ENCODE peak calls at places on chromosome 12, in ten cellular contexts. D, J, W, A, F, L, Y, I, K and H are unnamed samples.

GRCh38 chr12:122855985-122856831 is 21.0 kb downstream of the HIP1R start:
- DNase-seq in Y (no peak), K (no peak), L (no peak), J (no peak), W (no peak), A (no peak), I (no peak), F (no peak), D (no peak), H (no peak)

GRCh38 chr12:110343921-110344555 is 59.5 kb downstream of the ANAPC7 start:
- DNase-seq in D (no peak), L (no peak), F (no peak), J (no peak), I (no peak), W (no peak), A (no peak), K (no peak), Y (no peak), H (no peak)

GRCh38 chr12:94616217-94616729 is 34.1 kb downstream of the TMCC3 start:
- DNase-seq in J (no peak), F (no peak), L (no peak), W (peak), Y (no peak), I (no peak), A (no peak), K (no peak), D (no peak), H (peak)

GRCh38 chr12:53589915-53590314 is 36.3 kb downstream of the ATF7 start:
- DNase-seq in A (no peak), L (no peak), W (no peak), Y (no peak), J (no peak), D (no peak), F (no peak), I (no peak), K (no peak), H (no peak)

GRCh38 chr12:122687091-122687490 is 16.1 kb downstream of the HCAR2 start:
- DNase-seq in A (no peak), L (no peak), W (peak), J (peak), K (no peak), F (no peak), I (no peak), D (no peak), Y (no peak), H (peak)

GRCh38 chr12:111404362-111405148 is 1.2 kb upstream of the SH2B3 start:
- DNase-seq in F (peak), Y (no peak), L (peak), A (peak), D (no peak), W (peak), I (peak), K (no peak), J (no peak), H (peak)

GRCh38 chr12:112574896-112575558 is 156.3 kb downstream of the PTPN11 start:
- DNase-seq in A (no peak), D (no peak), Y (no peak), J (no peak), I (no peak), W (no peak), F (no peak), L (no peak), K (no peak), H (no peak)

GRCh38 chr12:131135786-131136538 is 182.3 kb downstream of the ADGRD1 start:
- DNase-seq in D (no peak), K (no peak), A (no peak), I (no peak), F (no peak), W (no peak), L (no peak), Y (no peak), J (no peak), H (no peak)

GRCh38 chr12:62655524-62656160 is 189.0 kb downstream of the MON2 start:
- DNase-seq in Y (no peak), L (no peak), K (no peak), F (no peak), A (no peak), J (no peak), I (no peak), D (no peak), W (no peak), H (no peak)

GRCh38 chr12:120960657-120961056 is 17.7 kb upstream of the HNF1A start:
- DNase-seq in Y (no peak), W (no peak), L (no peak), A (peak), K (no peak), D (no peak), J (no peak), F (no peak), I (no peak), H (no peak)

GRCh38 chr12:28974890-28975289 is 174.2 kb upstream of the FAR2 start:
- DNase-seq in F (no peak), J (no peak), K (no peak), D (no peak), A (no peak), Y (no peak), L (no peak), I (no peak), W (no peak), H (no peak)

GRCh38 chr12:66776974-66777373 is 98.1 kb upstream of the GRIP1 start:
- DNase-seq in L (no peak), A (peak), D (no peak), W (peak), K (no peak), Y (no peak), F (no peak), J (no peak), I (no peak), H (no peak)

GRCh38 chr12:21539797-21540196 is 13.7 kb downstream of the SPX start:
- DNase-seq in I (no peak), Y (no peak), D (no peak), K (no peak), F (no peak), W (no peak), A (no peak), J (no peak), L (no peak), H (no peak)

GRCh38 chr12:51869490-51869865 is 18.4 kb upstream of the ANKRD33 start:
- DNase-seq in K (no peak), Y (no peak), L (no peak), D (no peak), I (no peak), W (no peak), A (no peak), J (no peak), F (no peak), H (no peak)

GRCh38 chr12:30764251-30764650 is 9.5 kb upstream of the CAPRIN2 start:
- DNase-seq in W (no peak), K (no peak), L (no peak), F (no peak), D (no peak), A (no peak), J (no peak), I (no peak), Y (no peak), H (no peak)

GRCh38 chr12:51390457-51391046 is 654 bp downstream of the GALNT6 start:
- DNase-seq in L (no peak), J (no peak), F (no peak), Y (no peak), D (no peak), A (peak), K (no peak), I (no peak), W (no peak), H (no peak)

GRCh38 chr12:130438711-130439110 is 101.0 kb downstream of the PIWIL1 start:
- DNase-seq in J (no peak), F (no peak), W (no peak), I (no peak), L (no peak), A (no peak), D (no peak), Y (no peak), K (no peak), H (no peak)

GRCh38 chr12:24950231-24950834 is 1.4 kb upstream of the BCAT1 start:
- DNase-seq in I (no peak), K (no peak), W (peak), Y (no peak), D (no peak), J (no peak), A (peak), F (no peak), L (no peak), H (no peak)

GRCh38 chr12:62434504-62435336 is 31.9 kb upstream of the MON2 start:
- DNase-seq in L (no peak), Y (no peak), J (no peak), D (no peak), A (peak), F (no peak), K (no peak), W (no peak), I (no peak), H (no peak)

GRCh38 chr12:120012067-120012621 is 23.1 kb downstream of the BICDL1 start:
- DNase-seq in A (peak), W (no peak), I (no peak), F (no peak), Y (no peak), K (no peak), D (no peak), J (no peak), L (no peak), H (peak)

GRCh38 chr12:89350260-89350659 is 2.0 kb downstream of the DUSP6 start:
- DNase-seq in K (no peak), I (no peak), L (no peak), A (no peak), W (no peak), F (no peak), Y (no peak), D (no peak), J (no peak), H (no peak)

GRCh38 chr12:12880537-12880936 is 10.8 kb upstream of the GPRC5A start:
- DNase-seq in K (no peak), D (no peak), J (no peak), Y (no peak), A (no peak), L (no peak), I (no peak), W (no peak), F (no peak), H (no peak)

GRCh38 chr12:47803196-47803875 is 16.4 kb downstream of the HDAC7 start:
- DNase-seq in D (no peak), J (no peak), K (no peak), F (no peak), L (no peak), A (no peak), I (no peak), Y (no peak), W (no peak), H (no peak)

GRCh38 chr12:47800582-47800981 is 19.1 kb downstream of the HDAC7 start:
- DNase-seq in K (no peak), I (no peak), D (no peak), W (no peak), F (no peak), A (no peak), Y (no peak), L (no peak), J (no peak), H (no peak)

GRCh38 chr12:47801904-47802246 is 17.8 kb downstream of the HDAC7 start:
- DNase-seq in K (no peak), D (no peak), L (no peak), W (no peak), I (no peak), J (no peak), Y (no peak), F (no peak), A (no peak), H (no peak)

GRCh38 chr12:47801170-47801903 is 18.4 kb downstream of the HDAC7 start:
- DNase-seq in A (no peak), I (peak), K (no peak), F (peak), Y (no peak), D (no peak), L (no peak), W (peak), J (no peak), H (no peak)

DNA sequence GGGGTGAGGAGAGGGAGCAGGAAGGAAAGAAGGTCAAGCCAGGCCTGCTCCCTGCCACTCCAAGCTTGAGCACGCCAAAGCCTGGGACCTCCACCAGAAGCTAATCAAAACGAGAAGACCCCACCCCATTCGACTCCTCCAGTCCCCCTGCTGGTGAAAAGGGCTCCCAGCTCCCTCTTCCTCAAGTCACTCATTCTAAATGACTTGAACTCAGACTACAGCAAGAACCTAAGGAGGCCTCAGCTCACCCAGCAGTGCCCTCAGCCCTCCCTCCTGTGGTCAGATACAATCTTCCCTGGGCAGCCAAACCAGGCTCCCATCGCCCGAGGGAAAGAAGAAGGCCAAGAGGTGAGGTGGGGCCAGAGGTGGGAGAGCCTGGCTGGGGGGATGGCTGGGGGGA is 17.4 kb downstream of the HDAC7 start:
- DNase-seq in F (no peak), D (no peak), A (no peak), J (no peak), K (no peak), I (no peak), W (no peak), Y (no peak), L (no peak), H (no peak)
- TF ChIP-seq CTCF in F (peak), D (peak), A (peak), J (peak), K (peak), I (peak), W (no peak), Y (peak), L (no peak), H (peak)

DNA sequence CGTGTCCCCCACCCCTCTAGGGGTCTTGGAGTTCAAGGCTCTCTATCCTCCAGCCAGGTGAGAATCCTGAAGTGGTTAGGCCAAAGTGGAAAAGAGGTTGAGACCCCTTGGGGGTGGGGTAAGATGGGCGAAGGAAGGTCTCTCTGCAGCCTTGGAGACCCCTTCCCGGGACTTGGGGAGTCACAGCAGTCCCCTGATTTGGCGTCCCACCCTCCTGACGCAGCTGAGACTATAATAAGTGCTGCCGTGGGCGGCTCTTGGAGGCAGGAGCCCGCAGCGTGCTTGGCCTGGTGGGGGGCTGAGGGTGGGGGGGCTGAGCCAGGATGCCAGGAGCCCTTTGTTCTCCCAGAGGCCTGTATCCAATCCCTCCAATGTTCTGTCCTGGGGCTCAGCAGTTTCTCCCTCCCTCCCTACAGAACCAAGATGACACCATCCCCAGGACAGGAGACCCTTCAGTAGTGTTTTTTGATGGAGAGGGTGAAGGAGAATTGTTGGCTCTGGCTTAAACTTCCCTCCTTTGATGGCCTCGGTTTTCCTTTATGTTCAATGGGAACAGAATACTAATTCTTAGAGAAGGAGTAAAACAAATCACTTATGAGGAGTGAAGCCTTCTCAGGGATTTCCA is 1.5 kb upstream of the AGAP2 start:
- DNase-seq in W (no peak), D (no peak), I (no peak), F (no peak), K (no peak), Y (no peak), A (no peak), J (no peak), L (no peak), H (no peak)
- H3K4me3 ChIP-seq in W (no peak), D (no peak), I (no peak), F (peak), K (no peak), Y (no peak), A (no peak), J (no peak), L (no peak), H (no peak)

DNA sequence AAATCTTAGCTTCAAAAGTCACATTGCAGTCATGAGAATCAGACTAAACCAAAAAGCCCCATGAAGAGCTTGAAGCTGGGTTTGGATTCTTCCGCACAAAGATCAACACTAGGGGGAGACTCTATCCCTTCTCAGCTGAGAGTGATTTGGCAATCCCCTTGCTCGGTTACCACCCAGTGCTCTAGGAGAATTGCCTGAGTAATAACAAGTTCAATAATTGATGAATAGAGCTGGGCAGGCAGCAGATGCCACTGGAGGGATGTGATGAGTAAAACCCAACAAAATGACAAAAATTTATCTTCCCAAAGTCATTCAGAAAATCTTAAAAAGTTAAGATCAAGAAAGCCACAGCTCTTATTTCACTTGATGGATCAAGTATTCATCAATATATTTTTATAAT is 185.6 kb upstream of the ARID2 start:
- DNase-seq in I (peak), A (peak), L (peak), D (peak), K (peak), W (peak), J (peak), F (no peak), Y (peak), H (peak)
- TF ChIP-seq CTCF in I (peak), A (peak), L (peak), D (peak), K (peak), W (peak), J (peak), F (peak), Y (peak), H (peak)

DNA sequence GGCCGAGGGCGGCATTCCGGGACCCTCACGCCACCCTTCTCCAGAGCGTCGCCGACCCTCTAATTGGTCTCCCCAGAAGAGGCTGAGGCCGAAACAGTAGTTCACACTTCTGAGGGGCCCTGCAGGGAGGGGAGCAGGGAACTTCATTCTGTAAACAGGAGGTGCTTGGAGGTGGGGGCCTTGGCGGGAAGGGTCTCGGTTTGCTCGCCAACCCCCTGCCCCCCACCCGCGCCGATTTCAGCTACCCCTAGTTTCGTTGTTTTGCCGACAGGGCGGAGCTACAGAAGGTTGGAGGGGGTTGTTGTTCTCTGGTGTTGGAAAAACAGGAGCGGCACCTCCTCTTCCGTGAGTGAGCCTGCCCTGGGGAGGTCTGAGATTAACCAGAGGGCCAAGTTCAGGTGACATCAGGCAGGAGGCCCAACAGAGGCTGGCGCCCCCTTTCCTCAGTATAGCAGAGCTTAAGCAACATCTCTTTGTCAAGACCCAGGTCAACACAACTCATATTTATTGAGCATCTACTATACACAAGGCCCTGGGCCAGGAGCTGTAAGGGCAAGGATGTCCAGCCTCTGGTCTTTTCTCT is 682 bp downstream of the ERBB3 start:
- DNase-seq in I (no peak), K (no peak), D (no peak), J (no peak), Y (no peak), L (peak), A (no peak), W (peak), F (no peak), H (no peak)
- H3K4me3 ChIP-seq in I (no peak), K (peak), D (peak), J (no peak), Y (peak), L (peak), A (no peak), W (peak), F (peak), H (peak)

DNA sequence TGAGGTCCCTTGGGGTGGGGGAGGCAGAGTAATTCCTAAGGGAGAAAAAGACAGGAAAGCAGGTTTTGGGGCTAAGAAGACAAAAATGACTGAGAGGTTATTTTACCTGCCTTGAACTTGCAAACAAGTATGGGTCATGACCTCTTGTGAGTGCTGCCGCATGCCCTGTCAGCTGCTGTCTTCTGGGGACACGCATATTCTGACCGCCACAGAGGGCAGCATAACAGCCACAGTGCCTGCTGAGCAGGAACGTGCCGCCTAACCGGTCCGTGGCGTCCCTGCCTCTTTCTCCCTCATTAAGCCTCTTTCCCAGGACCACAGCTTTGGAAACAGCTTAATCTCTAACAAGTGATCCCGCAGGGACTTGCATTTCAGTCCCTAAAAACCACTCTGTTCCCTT is 51.3 kb upstream of the KCNA1 start:
- DNase-seq in A (peak), L (peak), K (no peak), D (no peak), I (peak), F (no peak), J (no peak), Y (no peak), W (peak), H (no peak)
- TF ChIP-seq CTCF in A (no peak), L (peak), K (no peak), D (no peak), I (peak), F (no peak), J (no peak), Y (no peak), W (no peak), H (no peak)

GRCh38 chr12:75984577-75985182 is 46.9 kb downstream of the PHLDA1 start:
- DNase-seq in A (no peak), L (no peak), I (no peak), J (no peak), W (no peak), Y (no peak), K (no peak), D (no peak), F (no peak), H (no peak)

GRCh38 chr12:75981773-75982564 is 49.6 kb downstream of the PHLDA1 start:
- DNase-seq in J (no peak), K (no peak), L (no peak), W (no peak), Y (no peak), I (peak), D (no peak), A (peak), F (peak), H (peak)

GRCh38 chr12:75985566-75985965 is 46.0 kb downstream of the PHLDA1 start:
- DNase-seq in W (no peak), A (no peak), I (no peak), K (no peak), Y (no peak), L (no peak), D (no peak), J (no peak), F (no peak), H (no peak)

GRCh38 chr12:75981247-75981646 is 50.3 kb downstream of the PHLDA1 start:
- DNase-seq in D (no peak), Y (no peak), K (no peak), F (no peak), J (no peak), I (no peak), A (no peak), W (no peak), L (no peak), H (no peak)

GRCh38 chr12:75982974-75983660 is 48.5 kb downstream of the PHLDA1 start:
- DNase-seq in L (no peak), J (no peak), Y (no peak), D (no peak), A (no peak), F (peak), K (no peak), W (peak), I (no peak), H (no peak)
- H3K4me3 ChIP-seq in L (no peak), J (peak), Y (peak), D (no peak), A (no peak), F (peak), K (peak), W (no peak), I (no peak), H (no peak)

DNA sequence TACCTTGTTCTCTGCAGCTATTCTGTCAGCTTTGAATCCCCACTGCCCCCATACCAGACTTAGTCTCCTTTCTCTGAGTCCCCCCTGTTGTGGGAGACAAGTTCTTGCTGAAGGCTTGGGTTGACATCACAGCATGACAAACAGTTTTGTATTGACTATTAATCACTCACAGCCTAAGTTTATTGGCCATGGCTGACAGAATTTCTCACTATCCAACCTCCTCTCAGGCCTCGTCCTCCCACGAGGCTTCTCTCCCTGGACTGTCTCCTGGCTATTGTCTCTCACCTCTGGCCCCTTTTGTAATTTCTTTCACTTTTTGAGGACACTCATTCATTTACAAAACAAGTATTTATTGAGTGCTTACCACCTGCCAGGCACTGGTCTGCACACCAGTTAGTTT is 35.2 kb upstream of the DCD start:
- DNase-seq in J (no peak), Y (no peak), F (no peak), L (no peak), I (no peak), A (no peak), K (no peak), D (no peak), W (no peak), H (no peak)
- TF ChIP-seq CTCF in J (no peak), Y (no peak), F (no peak), L (no peak), I (no peak), A (no peak), K (no peak), D (no peak), W (no peak), H (no peak)